ENCODE peak calls at places on chromosomes 12 and 14, in nine cellular contexts. One of them, this sample, is unnamed.

GRCh38 chr14:61183486-61183885 is 97.7 kb downstream of the TMEM30B start:
- DNase-seq in fibroblast of the aortic adventitia: peak; percentile 78
- DNase-seq in lower leg skin: no peak
- DNase-seq in fibroblast of mammary gland: peak; percentile 38
- DNase-seq in heart right ventricle: no peak
- DNase-seq in GM23248: peak; percentile 44
- DNase-seq in cardiac fibroblast: peak; percentile 40
- DNase-seq in dorsolateral prefrontal cortex: no peak
- DNase-seq in ascending aorta: no peak
- DNase-seq in this sample: no peak

GRCh38 chr12:25054076-25054782 is 105.3 kb upstream of the BCAT1 start:
- DNase-seq in heart right ventricle: no peak
- DNase-seq in dorsolateral prefrontal cortex: no peak
- DNase-seq in GM23248: no peak
- DNase-seq in lower leg skin: no peak
- DNase-seq in ascending aorta: no peak
- DNase-seq in fibroblast of mammary gland: no peak
- DNase-seq in fibroblast of the aortic adventitia: no peak
- DNase-seq in cardiac fibroblast: peak; percentile 35
- DNase-seq in this sample: no peak

GRCh38 chr14:93051600-93052546 is 63.9 kb downstream of the ITPK1 start:
- DNase-seq in heart right ventricle: no peak
- DNase-seq in lower leg skin: no peak
- DNase-seq in cardiac fibroblast: no peak
- DNase-seq in dorsolateral prefrontal cortex: no peak
- DNase-seq in GM23248: no peak
- DNase-seq in fibroblast of the aortic adventitia: no peak
- DNase-seq in fibroblast of mammary gland: no peak
- DNase-seq in ascending aorta: no peak
- DNase-seq in this sample: no peak

GRCh38 chr14:20262642-20263128 is 23.6 kb downstream of the OR11H4 start:
- DNase-seq in dorsolateral prefrontal cortex: no peak
- DNase-seq in fibroblast of mammary gland: peak; percentile 90
- DNase-seq in heart right ventricle: no peak
- DNase-seq in fibroblast of the aortic adventitia: peak; percentile 59
- DNase-seq in ascending aorta: no peak
- DNase-seq in lower leg skin: no peak
- DNase-seq in GM23248: peak; percentile 85
- DNase-seq in cardiac fibroblast: peak; percentile 75
- DNase-seq in this sample: peak; percentile 57

GRCh38 chr12:132771126-132771838 is 9.7 kb upstream of the ANKLE2 start:
- DNase-seq in dorsolateral prefrontal cortex: no peak
- DNase-seq in heart right ventricle: no peak
- DNase-seq in ascending aorta: no peak
- DNase-seq in fibroblast of the aortic adventitia: no peak
- DNase-seq in fibroblast of mammary gland: peak; percentile 72
- DNase-seq in GM23248: peak; percentile 45
- DNase-seq in cardiac fibroblast: peak; percentile 24
- DNase-seq in lower leg skin: no peak
- DNase-seq in this sample: no peak

GRCh38 chr12:130051900-130052299 is 110.4 kb upstream of the FZD10 start:
- DNase-seq in GM23248: no peak
- DNase-seq in heart right ventricle: no peak
- DNase-seq in cardiac fibroblast: no peak
- DNase-seq in fibroblast of the aortic adventitia: no peak
- DNase-seq in dorsolateral prefrontal cortex: no peak
- DNase-seq in lower leg skin: no peak
- DNase-seq in fibroblast of mammary gland: no peak
- DNase-seq in ascending aorta: no peak
- DNase-seq in this sample: no peak

GRCh38 chr12:130281157-130281799 is 56.4 kb upstream of the PIWIL1 start:
- DNase-seq in lower leg skin: no peak
- DNase-seq in fibroblast of mammary gland: no peak
- DNase-seq in fibroblast of the aortic adventitia: no peak
- DNase-seq in GM23248: peak; percentile 59
- DNase-seq in heart right ventricle: peak; percentile 18
- DNase-seq in dorsolateral prefrontal cortex: peak; percentile 9
- DNase-seq in ascending aorta: no peak
- DNase-seq in cardiac fibroblast: no peak
- DNase-seq in this sample: no peak

GRCh38 chr14:24132976-24133375 is 2.5 kb downstream of the FITM1 start:
- DNase-seq in GM23248: no peak
- DNase-seq in dorsolateral prefrontal cortex: no peak
- DNase-seq in lower leg skin: no peak
- DNase-seq in fibroblast of mammary gland: no peak
- DNase-seq in ascending aorta: no peak
- DNase-seq in fibroblast of the aortic adventitia: no peak
- DNase-seq in heart right ventricle: no peak
- DNase-seq in cardiac fibroblast: no peak
- DNase-seq in this sample: no peak

DNA sequence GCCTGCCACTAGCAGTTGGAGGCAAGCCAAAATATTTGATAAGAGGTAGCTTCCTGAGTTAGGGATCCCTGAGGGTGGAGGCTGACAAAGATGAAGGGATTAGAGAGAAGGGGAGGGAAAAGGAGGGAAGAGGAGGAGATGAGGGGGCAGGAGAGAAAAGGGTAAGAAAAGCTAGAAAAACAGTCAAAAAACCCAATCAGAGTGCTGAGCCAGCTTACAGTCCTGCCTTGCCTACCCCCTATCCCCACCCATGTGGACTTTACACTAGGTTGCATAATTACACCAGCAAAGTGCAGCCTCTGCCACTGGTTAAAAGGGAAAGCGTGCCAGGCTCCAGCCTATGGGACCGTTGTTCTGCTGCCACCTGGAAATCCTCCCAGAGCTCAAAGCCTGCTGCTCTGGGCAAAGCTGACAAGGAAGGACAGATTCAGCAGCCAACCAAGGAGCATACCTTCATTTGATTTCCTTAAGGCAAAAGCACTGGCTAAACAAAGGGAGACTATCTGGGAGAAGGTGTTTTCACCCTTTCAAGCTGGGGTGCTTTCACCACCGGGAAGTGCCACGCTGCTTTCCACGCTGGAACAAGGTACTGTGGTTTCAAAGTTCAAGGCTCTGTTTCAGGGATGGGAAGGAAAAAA is 3.9 kb upstream of the NUMB start:
- DNase-seq in ascending aorta: no peak
- DNase-seq in GM23248: peak; percentile 64
- DNase-seq in fibroblast of the aortic adventitia: peak; percentile 87
- DNase-seq in fibroblast of mammary gland: peak; percentile 43
- DNase-seq in dorsolateral prefrontal cortex: peak; percentile 70
- DNase-seq in lower leg skin: peak; percentile 30
- DNase-seq in cardiac fibroblast: peak; percentile 51
- DNase-seq in heart right ventricle: peak; percentile 39
- DNase-seq in this sample: peak; percentile 75
- H3K4me3 ChIP-seq in ascending aorta: peak overlapping the region; percentile 36
- H3K4me3 ChIP-seq in GM23248: peak overlapping the region; percentile 59
- H3K4me3 ChIP-seq in fibroblast of the aortic adventitia: peak overlapping the region; percentile 59
- H3K4me3 ChIP-seq in fibroblast of mammary gland: peak overlapping the region; percentile 35
- H3K4me3 ChIP-seq in dorsolateral prefrontal cortex: peak overlapping the region; percentile 24
- H3K4me3 ChIP-seq in lower leg skin: no peak overlapping the region
- H3K4me3 ChIP-seq in cardiac fibroblast: peak overlapping the region; percentile 31
- H3K4me3 ChIP-seq in heart right ventricle: peak overlapping the region; percentile 20
- H3K4me3 ChIP-seq in this sample: no peak overlapping the region

GRCh38 chr12:113083863-113084430 is 27.4 kb downstream of the DTX1 start:
- DNase-seq in fibroblast of the aortic adventitia: no peak
- DNase-seq in heart right ventricle: peak; percentile 49
- DNase-seq in cardiac fibroblast: no peak
- DNase-seq in lower leg skin: no peak
- DNase-seq in ascending aorta: no peak
- DNase-seq in fibroblast of mammary gland: no peak
- DNase-seq in dorsolateral prefrontal cortex: no peak
- DNase-seq in GM23248: no peak
- DNase-seq in this sample: no peak

GRCh38 chr12:113088971-113089756 is 32.6 kb downstream of the DTX1 start:
- DNase-seq in lower leg skin: no peak
- DNase-seq in cardiac fibroblast: no peak
- DNase-seq in fibroblast of the aortic adventitia: no peak
- DNase-seq in GM23248: no peak
- DNase-seq in dorsolateral prefrontal cortex: no peak
- DNase-seq in heart right ventricle: no peak
- DNase-seq in ascending aorta: no peak
- DNase-seq in fibroblast of mammary gland: no peak
- DNase-seq in this sample: no peak

GRCh38 chr12:113088037-113088436 is 31.5 kb downstream of the DTX1 start:
- DNase-seq in ascending aorta: no peak
- DNase-seq in lower leg skin: no peak
- DNase-seq in dorsolateral prefrontal cortex: no peak
- DNase-seq in heart right ventricle: no peak
- DNase-seq in cardiac fibroblast: no peak
- DNase-seq in GM23248: no peak
- DNase-seq in fibroblast of the aortic adventitia: no peak
- DNase-seq in fibroblast of mammary gland: no peak
- DNase-seq in this sample: no peak

GRCh38 chr12:113087193-113087592 is 30.7 kb downstream of the DTX1 start:
- DNase-seq in fibroblast of the aortic adventitia: no peak
- DNase-seq in fibroblast of mammary gland: no peak
- DNase-seq in lower leg skin: no peak
- DNase-seq in heart right ventricle: no peak
- DNase-seq in ascending aorta: no peak
- DNase-seq in cardiac fibroblast: no peak
- DNase-seq in GM23248: no peak
- DNase-seq in dorsolateral prefrontal cortex: no peak
- DNase-seq in this sample: no peak

DNA sequence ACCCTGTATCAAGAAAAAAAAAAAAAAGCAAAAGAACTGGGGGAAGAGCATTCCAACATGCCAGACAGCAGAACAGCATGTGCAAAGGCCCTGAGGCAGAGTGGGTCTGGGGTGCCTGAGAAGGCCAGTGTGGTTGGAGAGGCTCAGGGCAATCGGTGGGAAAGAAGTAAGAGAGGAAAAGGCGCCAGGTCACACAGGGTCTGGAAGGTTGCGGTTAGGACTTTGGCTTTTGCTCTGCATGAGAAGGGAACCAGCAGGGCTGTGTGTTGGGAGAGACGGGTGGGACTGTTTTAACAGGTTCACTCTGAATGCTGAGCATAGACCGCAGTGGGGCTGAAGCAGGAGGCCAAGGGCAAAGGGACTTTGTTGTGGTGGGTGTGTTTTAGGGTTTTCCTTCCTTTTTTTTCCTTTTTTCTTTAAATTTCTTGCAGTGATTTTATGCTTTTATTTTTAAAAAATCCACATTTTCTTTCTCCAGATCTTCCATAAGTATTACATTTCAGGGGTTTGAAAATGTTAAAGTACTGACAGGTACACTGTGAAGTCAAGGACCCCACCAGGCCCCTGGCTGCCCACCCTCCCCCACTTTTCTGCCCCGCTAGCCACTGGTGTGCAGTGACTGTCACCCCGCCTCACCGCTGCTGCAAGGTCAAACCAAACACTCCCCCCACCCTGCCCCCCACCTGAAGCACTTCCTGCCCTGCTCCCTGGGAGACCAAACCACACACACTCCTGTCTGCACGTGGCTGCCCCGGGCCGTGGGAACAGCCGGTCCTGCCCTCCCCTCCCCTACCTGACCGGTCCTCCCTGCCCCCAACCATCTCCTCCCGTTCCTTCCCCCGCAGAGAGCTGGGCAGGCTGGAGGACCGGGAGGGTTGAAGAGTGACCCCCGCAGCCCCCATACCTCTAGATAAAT is 30.0 kb downstream of the DTX1 start:
- DNase-seq in cardiac fibroblast: no peak
- DNase-seq in dorsolateral prefrontal cortex: no peak
- DNase-seq in lower leg skin: no peak
- DNase-seq in GM23248: no peak
- DNase-seq in ascending aorta: no peak
- DNase-seq in heart right ventricle: no peak
- DNase-seq in fibroblast of the aortic adventitia: no peak
- DNase-seq in fibroblast of mammary gland: no peak
- DNase-seq in this sample: no peak
- H3K4me3 ChIP-seq in cardiac fibroblast: no peak overlapping the region
- H3K4me3 ChIP-seq in dorsolateral prefrontal cortex: no peak overlapping the region
- H3K4me3 ChIP-seq in lower leg skin: no peak overlapping the region
- H3K4me3 ChIP-seq in GM23248: no peak overlapping the region
- H3K4me3 ChIP-seq in ascending aorta: no peak overlapping the region
- H3K4me3 ChIP-seq in heart right ventricle: no peak overlapping the region
- H3K4me3 ChIP-seq in fibroblast of the aortic adventitia: no peak overlapping the region
- H3K4me3 ChIP-seq in fibroblast of mammary gland: no peak overlapping the region
- H3K4me3 ChIP-seq in this sample: no peak overlapping the region

DNA sequence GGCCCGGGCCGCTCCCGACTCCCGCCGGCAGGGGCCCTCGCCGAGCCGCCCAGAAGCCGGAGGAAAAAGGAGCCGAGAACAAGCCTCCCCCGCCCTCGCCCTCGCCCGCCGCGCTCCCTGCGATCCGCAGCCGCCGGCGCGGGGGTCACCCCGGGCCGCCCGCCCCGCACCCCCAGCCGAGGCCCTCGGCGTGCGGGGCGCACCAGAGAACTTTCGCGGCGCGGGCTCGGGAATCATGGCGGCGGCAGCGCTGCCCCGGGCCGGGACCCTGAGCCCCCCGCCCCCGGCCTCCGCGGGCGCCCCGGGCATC is 519 bp downstream of the CDK2AP1 start:
- DNase-seq in dorsolateral prefrontal cortex: peak; percentile 81
- DNase-seq in GM23248: peak; percentile 91
- DNase-seq in fibroblast of mammary gland: peak; percentile 41
- DNase-seq in fibroblast of the aortic adventitia: peak; percentile 44
- DNase-seq in lower leg skin: no peak
- DNase-seq in heart right ventricle: peak; percentile 79
- DNase-seq in ascending aorta: no peak
- DNase-seq in cardiac fibroblast: peak; percentile 52
- DNase-seq in this sample: peak; percentile 85
- H3K4me3 ChIP-seq in dorsolateral prefrontal cortex: peak overlapping the region; percentile 60
- H3K4me3 ChIP-seq in GM23248: peak overlapping the region; percentile 99
- H3K4me3 ChIP-seq in fibroblast of mammary gland: peak overlapping the region; percentile 17
- H3K4me3 ChIP-seq in fibroblast of the aortic adventitia: peak overlapping the region; percentile 85
- H3K4me3 ChIP-seq in lower leg skin: peak overlapping the region; percentile 27
- H3K4me3 ChIP-seq in heart right ventricle: peak overlapping the region; percentile 77
- H3K4me3 ChIP-seq in ascending aorta: peak overlapping the region; percentile 98
- H3K4me3 ChIP-seq in cardiac fibroblast: peak overlapping the region; percentile 82
- H3K4me3 ChIP-seq in this sample: peak overlapping the region; percentile 88

GRCh38 chr14:102928412-102929348 is 6.2 kb downstream of the AMN start:
- DNase-seq in lower leg skin: peak; percentile 65
- DNase-seq in GM23248: peak; percentile 55
- DNase-seq in cardiac fibroblast: peak; percentile 29
- DNase-seq in ascending aorta: no peak
- DNase-seq in dorsolateral prefrontal cortex: no peak
- DNase-seq in fibroblast of mammary gland: no peak
- DNase-seq in fibroblast of the aortic adventitia: no peak
- DNase-seq in heart right ventricle: peak; percentile 63
- DNase-seq in this sample: peak; percentile 73

GRCh38 chr14:102927346-102927877 is 4.9 kb downstream of the AMN start:
- DNase-seq in dorsolateral prefrontal cortex: no peak
- DNase-seq in lower leg skin: peak; percentile 36
- DNase-seq in cardiac fibroblast: no peak
- DNase-seq in heart right ventricle: no peak
- DNase-seq in ascending aorta: no peak
- DNase-seq in fibroblast of mammary gland: no peak
- DNase-seq in fibroblast of the aortic adventitia: no peak
- DNase-seq in GM23248: no peak
- DNase-seq in this sample: no peak

GRCh38 chr14:102929349-102930137 is 7.1 kb downstream of the AMN start:
- DNase-seq in cardiac fibroblast: no peak
- DNase-seq in heart right ventricle: no peak
- DNase-seq in ascending aorta: no peak
- DNase-seq in GM23248: peak; percentile 39
- DNase-seq in lower leg skin: no peak
- DNase-seq in fibroblast of the aortic adventitia: no peak
- DNase-seq in fibroblast of mammary gland: no peak
- DNase-seq in dorsolateral prefrontal cortex: no peak
- DNase-seq in this sample: no peak

GRCh38 chr14:102926104-102926503 is 3.6 kb downstream of the AMN start:
- DNase-seq in cardiac fibroblast: no peak
- DNase-seq in fibroblast of the aortic adventitia: no peak
- DNase-seq in lower leg skin: no peak
- DNase-seq in fibroblast of mammary gland: no peak
- DNase-seq in dorsolateral prefrontal cortex: no peak
- DNase-seq in ascending aorta: no peak
- DNase-seq in GM23248: no peak
- DNase-seq in heart right ventricle: no peak
- DNase-seq in this sample: no peak

GRCh38 chr14:102927878-102928411 is 5.5 kb downstream of the AMN start:
- DNase-seq in dorsolateral prefrontal cortex: no peak
- DNase-seq in cardiac fibroblast: no peak
- DNase-seq in fibroblast of mammary gland: no peak
- DNase-seq in fibroblast of the aortic adventitia: no peak
- DNase-seq in heart right ventricle: no peak
- DNase-seq in lower leg skin: no peak
- DNase-seq in GM23248: peak; percentile 26
- DNase-seq in ascending aorta: no peak
- DNase-seq in this sample: peak; percentile 40
- H3K4me3 ChIP-seq in dorsolateral prefrontal cortex: peak overlapping the region; percentile 26
- H3K4me3 ChIP-seq in cardiac fibroblast: peak overlapping the region; percentile 32
- H3K4me3 ChIP-seq in fibroblast of mammary gland: no peak overlapping the region
- H3K4me3 ChIP-seq in fibroblast of the aortic adventitia: no peak overlapping the region
- H3K4me3 ChIP-seq in heart right ventricle: peak overlapping the region; percentile 48
- H3K4me3 ChIP-seq in lower leg skin: no peak overlapping the region
- H3K4me3 ChIP-seq in GM23248: peak overlapping the region; percentile 41
- H3K4me3 ChIP-seq in ascending aorta: peak overlapping the region; percentile 57
- H3K4me3 ChIP-seq in this sample: peak overlapping the region; percentile 26